ENCODE peak calls at places on chromosome 4, in six cellular contexts. U, P, K, Q, R and W are unnamed samples.
A peak's percentile ranks its signal among the peaks of the same experiment; 100 is the strongest.

GRCh38 chr4:27921236-27921635 is 1060.6 kb downstream of the STIM2 start:
- DNase-seq in P (no peak), R (no peak), U (no peak), K (no peak), Q (no peak), W (no peak)

GRCh38 chr4:1367230-1367935 is 20.4 kb downstream of the UVSSA start:
- DNase-seq in Q (no peak), R (no peak), P (no peak), K (no peak), U (no peak), W (no peak)

GRCh38 chr4:6339818-6340445 is 70.3 kb downstream of the WFS1 start:
- DNase-seq in U (no peak), R (no peak), Q (no peak), P (no peak), K (no peak), W (no peak)

GRCh38 chr4:171880136-171880535 is 66.9 kb downstream of the GALNTL6 start:
- DNase-seq in K (no peak), Q (no peak), P (no peak), U (no peak), R (no peak), W (no peak)

GRCh38 chr4:119526786-119527550 is 101.6 kb downstream of the PDE5A start:
- DNase-seq in Q (no peak), R (no peak), K (no peak), U (no peak), P (no peak), W (no peak)

GRCh38 chr4:4461850-4462249 is 74.9 kb downstream of the NSG1 start:
- DNase-seq in R (no peak), K (no peak), U (no peak), P (no peak), Q (peak; percentile 33), W (no peak)

GRCh38 chr4:7857238-7857701 is 82.4 kb downstream of the AFAP1 start:
- DNase-seq in Q (no peak), U (peak; percentile 61), P (no peak), K (no peak), R (no peak), W (no peak)

GRCh38 chr4:110540606-110541440 is 64.9 kb downstream of the ENPEP start:
- DNase-seq in U (no peak), K (no peak), Q (no peak), R (no peak), P (no peak), W (no peak)

GRCh38 chr4:147996840-147997239 is 265.0 kb downstream of the ARHGAP10 start:
- DNase-seq in K (no peak), Q (no peak), U (no peak), P (no peak), R (no peak), W (no peak)

GRCh38 chr4:129335263-129335662 is 239.3 kb downstream of the C4orf33 start:
- DNase-seq in R (no peak), U (no peak), P (peak; percentile 58), Q (no peak), K (no peak), W (no peak)

GRCh38 chr4:27861381-27861787 is 1000.7 kb downstream of the STIM2 start:
- DNase-seq in U (no peak), K (no peak), P (peak; percentile 10), R (peak; percentile 9), Q (no peak), W (peak; percentile 52)

GRCh38 chr4:176270669-176271068 is 1.6 kb upstream of the ASB5 start:
- DNase-seq in P (no peak), Q (no peak), K (no peak), U (no peak), R (no peak), W (no peak)

GRCh38 chr4:69026974-69027373 is 69.3 kb upstream of the UGT2B7 start:
- DNase-seq in P (no peak), Q (no peak), U (no peak), K (no peak), R (no peak), W (no peak)

GRCh38 chr4:123667496-123667895 is 270.9 kb downstream of the SPRY1 start:
- DNase-seq in K (no peak), R (no peak), P (no peak), Q (no peak), U (no peak), W (no peak)

GRCh38 chr4:147019061-147019460 is 73.4 kb upstream of the TTC29 start:
- DNase-seq in K (peak; percentile 30), U (peak; percentile 60), R (peak; percentile 30), Q (peak; percentile 70), P (peak; percentile 27), W (peak; percentile 83)

GRCh38 chr4:55611358-55612059 is 19.5 kb upstream of the PDCL2 start:
- DNase-seq in Q (no peak), P (no peak), U (no peak), R (no peak), K (no peak), W (no peak)

GRCh38 chr4:123399638-123400358 is 3.2 kb downstream of the SPRY1 start:
- DNase-seq in K (no peak), R (no peak), P (peak; percentile 17), U (no peak), Q (no peak), W (peak; percentile 43)

GRCh38 chr4:3421470-3421869 is 20.3 kb upstream of the HGFAC start:
- DNase-seq in Q (no peak), K (no peak), R (no peak), U (peak; percentile 9), P (no peak), W (no peak)

GRCh38 chr4:73223258-73223651 is 35.3 kb downstream of the ANKRD17 start:
- DNase-seq in Q (no peak), K (no peak), P (no peak), R (no peak), U (no peak), W (no peak)

GRCh38 chr4:7850489-7850888 is 89.2 kb downstream of the AFAP1 start:
- DNase-seq in Q (no peak), U (no peak), P (no peak), K (no peak), R (no peak), W (no peak)

GRCh38 chr4:148980782-148981181 is 538.6 kb upstream of the NR3C2 start:
- DNase-seq in P (peak; percentile 36), K (no peak), Q (no peak), U (no peak), R (no peak), W (peak; percentile 61)

GRCh38 chr4:89070041-89070440 is 13.1 kb upstream of the FAM13A start:
- DNase-seq in U (no peak), R (no peak), K (no peak), Q (no peak), P (no peak), W (no peak)

GRCh38 chr4:30717208-30718020 is 2.8 kb upstream of the PCDH7 start:
- DNase-seq in R (peak; percentile 78), P (peak; percentile 79), Q (peak; percentile 25), U (peak; percentile 71), K (no peak), W (peak; percentile 65)

GRCh38 chr4:48634688-48635308 is 144.7 kb downstream of the ZAR1 start:
- DNase-seq in R (no peak), Q (no peak), K (no peak), U (no peak), P (no peak), W (no peak)

GRCh38 chr4:177728361-177729152 is 286.3 kb upstream of the AGA start:
- DNase-seq in U (no peak), P (no peak), R (no peak), Q (no peak), K (no peak), W (no peak)

GRCh38 chr4:6710282-6710681 is 617 bp upstream of the MRFAP1L1 start:
- DNase-seq in Q (no peak), R (no peak), U (no peak), K (no peak), P (no peak), W (no peak)

GRCh38 chr4:52059372-52059771 is 8.3 kb downstream of the SPATA18 start:
- DNase-seq in Q (no peak), K (no peak), U (no peak), P (no peak), R (no peak), W (peak; percentile 75)

GRCh38 chr4:85741921-85742591 is 267.1 kb downstream of the ARHGAP24 start:
- DNase-seq in R (peak; percentile 68), U (peak; percentile 57), P (peak; percentile 88), K (no peak), Q (no peak), W (peak; percentile 84)